ENCODE peak calls at places on chromosomes 16 and 17, in ten cellular contexts. One of them, this sample, is unnamed. For H3K9me3, the result is how much of the 10 kb centered on the place peaks cover.

GRCh38 chr16:28063611-28064061 is at the start of gene GSG1L:
- DNase-seq in esophagus muscularis mucosa: no peak
- DNase-seq in left ventricle myocardium inferior: no peak
- DNase-seq in CD4-positive, alpha-beta T cell: no peak
- DNase-seq in CD8-positive, alpha-beta memory T cell: no peak
- DNase-seq in cardiac muscle cell: peak
- DNase-seq in CD4-positive, alpha-beta memory T cell: no peak
- DNase-seq in RWPE2: no peak
- DNase-seq in Panc1: no peak
- DNase-seq in HAP-1: no peak
- DNase-seq in this sample: no peak

GRCh38 chr16:2213817-2214720 is 571 bp downstream of the PGP start:
- DNase-seq in esophagus muscularis mucosa: no peak
- DNase-seq in left ventricle myocardium inferior: no peak
- DNase-seq in CD4-positive, alpha-beta T cell: no peak
- DNase-seq in CD8-positive, alpha-beta memory T cell: no peak
- DNase-seq in cardiac muscle cell: no peak
- DNase-seq in CD4-positive, alpha-beta memory T cell: no peak
- DNase-seq in RWPE2: no peak
- DNase-seq in Panc1: no peak
- DNase-seq in HAP-1: no peak
- DNase-seq in this sample: no peak

GRCh38 chr17:50865060-50865867 is 890 bp downstream of the TOB1 start:
- DNase-seq in esophagus muscularis mucosa: peak
- DNase-seq in left ventricle myocardium inferior: peak
- DNase-seq in CD4-positive, alpha-beta T cell: peak
- DNase-seq in CD8-positive, alpha-beta memory T cell: peak
- DNase-seq in cardiac muscle cell: peak
- DNase-seq in CD4-positive, alpha-beta memory T cell: peak
- DNase-seq in RWPE2: no peak
- DNase-seq in Panc1: peak
- DNase-seq in HAP-1: peak
- DNase-seq in this sample: peak

GRCh38 chr17:74123350-74123749 is 80.1 kb upstream of the RPL38 start:
- DNase-seq in esophagus muscularis mucosa: no peak
- DNase-seq in left ventricle myocardium inferior: no peak
- DNase-seq in CD4-positive, alpha-beta T cell: no peak
- DNase-seq in CD8-positive, alpha-beta memory T cell: no peak
- DNase-seq in cardiac muscle cell: no peak
- DNase-seq in CD4-positive, alpha-beta memory T cell: no peak
- DNase-seq in RWPE2: peak
- DNase-seq in Panc1: no peak
- DNase-seq in HAP-1: no peak
- DNase-seq in this sample: no peak

GRCh38 chr16:12815361-12815760 is 11.7 kb upstream of the CPPED1 start:
- DNase-seq in esophagus muscularis mucosa: no peak
- DNase-seq in left ventricle myocardium inferior: no peak
- DNase-seq in CD4-positive, alpha-beta T cell: no peak
- DNase-seq in CD8-positive, alpha-beta memory T cell: no peak
- DNase-seq in cardiac muscle cell: no peak
- DNase-seq in CD4-positive, alpha-beta memory T cell: no peak
- DNase-seq in RWPE2: no peak
- DNase-seq in Panc1: no peak
- DNase-seq in HAP-1: no peak
- DNase-seq in this sample: no peak

GRCh38 chr16:5560084-5560483 is 462.5 kb upstream of the EEF2KMT start:
- DNase-seq in esophagus muscularis mucosa: no peak
- DNase-seq in left ventricle myocardium inferior: no peak
- DNase-seq in CD4-positive, alpha-beta T cell: no peak
- DNase-seq in CD8-positive, alpha-beta memory T cell: no peak
- DNase-seq in cardiac muscle cell: no peak
- DNase-seq in CD4-positive, alpha-beta memory T cell: no peak
- DNase-seq in RWPE2: no peak
- DNase-seq in Panc1: no peak
- DNase-seq in HAP-1: no peak
- DNase-seq in this sample: no peak

GRCh38 chr17:3667366-3668278 is 756 bp downstream of the TAX1BP3 start:
- DNase-seq in esophagus muscularis mucosa: peak
- DNase-seq in left ventricle myocardium inferior: peak
- DNase-seq in CD4-positive, alpha-beta T cell: no peak
- DNase-seq in CD8-positive, alpha-beta memory T cell: no peak
- DNase-seq in cardiac muscle cell: peak
- DNase-seq in CD4-positive, alpha-beta memory T cell: no peak
- DNase-seq in RWPE2: peak
- DNase-seq in Panc1: no peak
- DNase-seq in HAP-1: peak
- DNase-seq in this sample: no peak

GRCh38 chr16:66904846-66905632 is 13.6 kb downstream of the CDH16 start:
- DNase-seq in esophagus muscularis mucosa: no peak
- DNase-seq in left ventricle myocardium inferior: peak
- DNase-seq in CD4-positive, alpha-beta T cell: no peak
- DNase-seq in CD8-positive, alpha-beta memory T cell: no peak
- DNase-seq in cardiac muscle cell: peak
- DNase-seq in CD4-positive, alpha-beta memory T cell: no peak
- DNase-seq in RWPE2: peak
- DNase-seq in Panc1: no peak
- DNase-seq in HAP-1: no peak
- DNase-seq in this sample: no peak

GRCh38 chr17:45889579-45889978 is 4.8 kb upstream of the MAPT start:
- DNase-seq in esophagus muscularis mucosa: no peak
- DNase-seq in left ventricle myocardium inferior: no peak
- DNase-seq in CD4-positive, alpha-beta T cell: no peak
- DNase-seq in CD8-positive, alpha-beta memory T cell: no peak
- DNase-seq in cardiac muscle cell: no peak
- DNase-seq in CD4-positive, alpha-beta memory T cell: no peak
- DNase-seq in RWPE2: no peak
- DNase-seq in Panc1: no peak
- DNase-seq in HAP-1: no peak
- DNase-seq in this sample: no peak

GRCh38 chr16:50229149-50229726 is 37.1 kb upstream of the ADCY7 start:
- DNase-seq in esophagus muscularis mucosa: no peak
- DNase-seq in left ventricle myocardium inferior: no peak
- DNase-seq in CD4-positive, alpha-beta T cell: no peak
- DNase-seq in CD8-positive, alpha-beta memory T cell: no peak
- DNase-seq in cardiac muscle cell: no peak
- DNase-seq in CD4-positive, alpha-beta memory T cell: no peak
- DNase-seq in RWPE2: no peak
- DNase-seq in Panc1: no peak
- DNase-seq in HAP-1: no peak
- DNase-seq in this sample: no peak

GRCh38 chr17:31724619-31725018 is 134.4 kb downstream of the COPRS start:
- DNase-seq in esophagus muscularis mucosa: no peak
- DNase-seq in left ventricle myocardium inferior: no peak
- DNase-seq in CD4-positive, alpha-beta T cell: no peak
- DNase-seq in CD8-positive, alpha-beta memory T cell: no peak
- DNase-seq in cardiac muscle cell: no peak
- DNase-seq in CD4-positive, alpha-beta memory T cell: no peak
- DNase-seq in RWPE2: no peak
- DNase-seq in Panc1: no peak
- DNase-seq in HAP-1: no peak
- DNase-seq in this sample: no peak

GRCh38 chr17:27155866-27156265 is 138.0 kb upstream of the WSB1 start:
- DNase-seq in esophagus muscularis mucosa: no peak
- DNase-seq in left ventricle myocardium inferior: peak
- DNase-seq in CD4-positive, alpha-beta T cell: no peak
- DNase-seq in CD8-positive, alpha-beta memory T cell: no peak
- DNase-seq in cardiac muscle cell: no peak
- DNase-seq in CD4-positive, alpha-beta memory T cell: no peak
- DNase-seq in RWPE2: no peak
- DNase-seq in Panc1: no peak
- DNase-seq in HAP-1: no peak
- DNase-seq in this sample: no peak

GRCh38 chr17:27158390-27158789 is 135.5 kb upstream of the WSB1 start:
- DNase-seq in esophagus muscularis mucosa: no peak
- DNase-seq in left ventricle myocardium inferior: no peak
- DNase-seq in CD4-positive, alpha-beta T cell: no peak
- DNase-seq in CD8-positive, alpha-beta memory T cell: no peak
- DNase-seq in cardiac muscle cell: no peak
- DNase-seq in CD4-positive, alpha-beta memory T cell: no peak
- DNase-seq in RWPE2: peak
- DNase-seq in Panc1: no peak
- DNase-seq in HAP-1: no peak
- DNase-seq in this sample: no peak

GRCh38 chr17:27153005-27153404 is 140.9 kb upstream of the WSB1 start:
- DNase-seq in esophagus muscularis mucosa: peak
- DNase-seq in left ventricle myocardium inferior: no peak
- DNase-seq in CD4-positive, alpha-beta T cell: no peak
- DNase-seq in CD8-positive, alpha-beta memory T cell: no peak
- DNase-seq in cardiac muscle cell: no peak
- DNase-seq in CD4-positive, alpha-beta memory T cell: no peak
- DNase-seq in RWPE2: no peak
- DNase-seq in Panc1: no peak
- DNase-seq in HAP-1: no peak
- DNase-seq in this sample: no peak

GRCh38 chr17:27157297-27157696 is 136.6 kb upstream of the WSB1 start:
- DNase-seq in esophagus muscularis mucosa: no peak
- DNase-seq in left ventricle myocardium inferior: no peak
- DNase-seq in CD4-positive, alpha-beta T cell: no peak
- DNase-seq in CD8-positive, alpha-beta memory T cell: no peak
- DNase-seq in cardiac muscle cell: no peak
- DNase-seq in CD4-positive, alpha-beta memory T cell: no peak
- DNase-seq in RWPE2: peak
- DNase-seq in Panc1: no peak
- DNase-seq in HAP-1: no peak
- DNase-seq in this sample: no peak

GRCh38 chr17:27157898-27158297 is 136.0 kb upstream of the WSB1 start:
- DNase-seq in esophagus muscularis mucosa: no peak
- DNase-seq in left ventricle myocardium inferior: no peak
- DNase-seq in CD4-positive, alpha-beta T cell: no peak
- DNase-seq in CD8-positive, alpha-beta memory T cell: no peak
- DNase-seq in cardiac muscle cell: no peak
- DNase-seq in CD4-positive, alpha-beta memory T cell: no peak
- DNase-seq in RWPE2: no peak
- DNase-seq in Panc1: no peak
- DNase-seq in HAP-1: no peak
- DNase-seq in this sample: no peak
- H3K9me3 ChIP-seq in esophagus muscularis mucosa: under half
- H3K9me3 ChIP-seq in left ventricle myocardium inferior: under half
- H3K9me3 ChIP-seq in CD4-positive, alpha-beta T cell: under half
- H3K9me3 ChIP-seq in CD8-positive, alpha-beta memory T cell: under half
- H3K9me3 ChIP-seq in cardiac muscle cell: under half
- H3K9me3 ChIP-seq in CD4-positive, alpha-beta memory T cell: under half
- H3K9me3 ChIP-seq in RWPE2: under half
- H3K9me3 ChIP-seq in Panc1: under half
- H3K9me3 ChIP-seq in HAP-1: under half
- H3K9me3 ChIP-seq in this sample: under half

DNA sequence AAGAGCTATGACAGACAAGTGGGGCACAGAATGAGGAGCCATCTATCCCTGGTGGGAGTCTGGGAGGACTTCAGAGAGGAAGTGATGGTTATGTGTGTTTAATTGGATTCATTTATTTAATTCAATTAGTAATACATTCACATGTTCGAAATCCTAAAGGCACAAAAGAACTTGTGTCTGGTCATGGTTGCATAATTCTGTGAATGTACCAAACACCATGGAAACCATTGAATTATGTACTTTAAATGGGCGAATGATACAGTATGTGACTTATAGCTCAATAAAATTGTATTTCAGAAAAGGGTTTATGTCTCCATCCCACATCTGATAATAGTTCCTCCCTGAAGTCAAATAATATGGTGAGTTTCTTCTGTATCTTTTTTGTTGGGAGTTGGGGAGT is 19.8 kb upstream of the G6PC1 start:
- DNase-seq in esophagus muscularis mucosa: no peak
- DNase-seq in left ventricle myocardium inferior: no peak
- DNase-seq in CD4-positive, alpha-beta T cell: no peak
- DNase-seq in CD8-positive, alpha-beta memory T cell: no peak
- DNase-seq in cardiac muscle cell: no peak
- DNase-seq in CD4-positive, alpha-beta memory T cell: no peak
- DNase-seq in RWPE2: no peak
- DNase-seq in Panc1: no peak
- DNase-seq in HAP-1: no peak
- DNase-seq in this sample: no peak
- H3K9me3 ChIP-seq in esophagus muscularis mucosa: under half
- H3K9me3 ChIP-seq in left ventricle myocardium inferior: under half
- H3K9me3 ChIP-seq in CD4-positive, alpha-beta T cell: under half
- H3K9me3 ChIP-seq in CD8-positive, alpha-beta memory T cell: under half
- H3K9me3 ChIP-seq in cardiac muscle cell: under half
- H3K9me3 ChIP-seq in CD4-positive, alpha-beta memory T cell: under half
- H3K9me3 ChIP-seq in RWPE2: under half
- H3K9me3 ChIP-seq in Panc1: under half
- H3K9me3 ChIP-seq in HAP-1: under half
- H3K9me3 ChIP-seq in this sample: under half

GRCh38 chr16:3317315-3317999 is 12.2 kb downstream of the ZNF75A start:
- DNase-seq in esophagus muscularis mucosa: no peak
- DNase-seq in left ventricle myocardium inferior: no peak
- DNase-seq in CD4-positive, alpha-beta T cell: no peak
- DNase-seq in CD8-positive, alpha-beta memory T cell: no peak
- DNase-seq in cardiac muscle cell: no peak
- DNase-seq in CD4-positive, alpha-beta memory T cell: no peak
- DNase-seq in RWPE2: no peak
- DNase-seq in Panc1: no peak
- DNase-seq in HAP-1: no peak
- DNase-seq in this sample: no peak
- H3K9me3 ChIP-seq in esophagus muscularis mucosa: half or more
- H3K9me3 ChIP-seq in left ventricle myocardium inferior: half or more
- H3K9me3 ChIP-seq in CD4-positive, alpha-beta T cell: half or more
- H3K9me3 ChIP-seq in CD8-positive, alpha-beta memory T cell: half or more
- H3K9me3 ChIP-seq in cardiac muscle cell: under half
- H3K9me3 ChIP-seq in CD4-positive, alpha-beta memory T cell: under half
- H3K9me3 ChIP-seq in RWPE2: under half
- H3K9me3 ChIP-seq in Panc1: half or more
- H3K9me3 ChIP-seq in HAP-1: under half
- H3K9me3 ChIP-seq in this sample: half or more

GRCh38 chr16:35749253-35750141 is 2290.1 kb downstream of the TP53TG3F start:
- DNase-seq in esophagus muscularis mucosa: peak
- DNase-seq in left ventricle myocardium inferior: no peak
- DNase-seq in CD4-positive, alpha-beta T cell: no peak
- DNase-seq in CD8-positive, alpha-beta memory T cell: no peak
- DNase-seq in cardiac muscle cell: no peak
- DNase-seq in CD4-positive, alpha-beta memory T cell: no peak
- DNase-seq in RWPE2: no peak
- DNase-seq in Panc1: no peak
- DNase-seq in HAP-1: no peak
- DNase-seq in this sample: no peak

GRCh38 chr16:35750701-35751104 is 2291.3 kb downstream of the TP53TG3F start:
- DNase-seq in esophagus muscularis mucosa: peak
- DNase-seq in left ventricle myocardium inferior: no peak
- DNase-seq in CD4-positive, alpha-beta T cell: no peak
- DNase-seq in CD8-positive, alpha-beta memory T cell: no peak
- DNase-seq in cardiac muscle cell: no peak
- DNase-seq in CD4-positive, alpha-beta memory T cell: no peak
- DNase-seq in RWPE2: no peak
- DNase-seq in Panc1: no peak
- DNase-seq in HAP-1: no peak
- DNase-seq in this sample: no peak

GRCh38 chr16:35748621-35749252 is 2289.3 kb downstream of the TP53TG3F start:
- DNase-seq in esophagus muscularis mucosa: no peak
- DNase-seq in left ventricle myocardium inferior: no peak
- DNase-seq in CD4-positive, alpha-beta T cell: no peak
- DNase-seq in CD8-positive, alpha-beta memory T cell: no peak
- DNase-seq in cardiac muscle cell: no peak
- DNase-seq in CD4-positive, alpha-beta memory T cell: no peak
- DNase-seq in RWPE2: no peak
- DNase-seq in Panc1: no peak
- DNase-seq in HAP-1: no peak
- DNase-seq in this sample: no peak

GRCh38 chr16:35751191-35751941 is 2292.0 kb downstream of the TP53TG3F start:
- DNase-seq in esophagus muscularis mucosa: peak
- DNase-seq in left ventricle myocardium inferior: no peak
- DNase-seq in CD4-positive, alpha-beta T cell: no peak
- DNase-seq in CD8-positive, alpha-beta memory T cell: no peak
- DNase-seq in cardiac muscle cell: no peak
- DNase-seq in CD4-positive, alpha-beta memory T cell: no peak
- DNase-seq in RWPE2: no peak
- DNase-seq in Panc1: no peak
- DNase-seq in HAP-1: no peak
- DNase-seq in this sample: no peak

GRCh38 chr16:35750157-35750689 is 2290.8 kb downstream of the TP53TG3F start:
- DNase-seq in esophagus muscularis mucosa: peak
- DNase-seq in left ventricle myocardium inferior: no peak
- DNase-seq in CD4-positive, alpha-beta T cell: no peak
- DNase-seq in CD8-positive, alpha-beta memory T cell: no peak
- DNase-seq in cardiac muscle cell: no peak
- DNase-seq in CD4-positive, alpha-beta memory T cell: no peak
- DNase-seq in RWPE2: no peak
- DNase-seq in Panc1: no peak
- DNase-seq in HAP-1: no peak
- DNase-seq in this sample: no peak
- H3K9me3 ChIP-seq in esophagus muscularis mucosa: under half
- H3K9me3 ChIP-seq in left ventricle myocardium inferior: under half
- H3K9me3 ChIP-seq in CD4-positive, alpha-beta T cell: half or more
- H3K9me3 ChIP-seq in CD8-positive, alpha-beta memory T cell: under half
- H3K9me3 ChIP-seq in cardiac muscle cell: under half
- H3K9me3 ChIP-seq in CD4-positive, alpha-beta memory T cell: under half
- H3K9me3 ChIP-seq in RWPE2: under half
- H3K9me3 ChIP-seq in Panc1: under half
- H3K9me3 ChIP-seq in HAP-1: under half
- H3K9me3 ChIP-seq in this sample: under half